ENCODE peak calls at places on chromosomes 2 and 18, in six cellular contexts. Q is lower lobe of right lung; J is CD8-positive, alpha-beta T cell; D is GM13976; O is HTR-8/SVneo; T is NCI-H146. W is an unnamed sample.

GRCh38 chr2:43484323-43484930 is 111.4 kb downstream of the THADA start:
- DNase-seq in Q (no peak), J (no peak), D (no peak), O (peak), T (peak), W (no peak)

GRCh38 chr18:79476918-79477685 is 81.4 kb downstream of the NFATC1 start:
- DNase-seq in Q (no peak), J (no peak), D (no peak), O (no peak), T (no peak), W (peak)

GRCh38 chr2:226079677-226080076 is 680.2 kb downstream of the NYAP2 start:
- DNase-seq in Q (no peak), J (no peak), D (no peak), O (peak), T (no peak), W (no peak)

GRCh38 chr2:85800576-85800975 is 46.8 kb downstream of the ATOH8 start:
- DNase-seq in Q (no peak), J (no peak), D (no peak), O (no peak), T (no peak), W (no peak)

GRCh38 chr2:195509551-195509950 is 147.5 kb upstream of the SLC39A10 start:
- DNase-seq in Q (no peak), J (no peak), D (no peak), O (no peak), T (no peak), W (no peak)

GRCh38 chr2:182863642-182864041 is 2.8 kb downstream of the FRZB start:
- DNase-seq in Q (no peak), J (no peak), D (no peak), O (no peak), T (no peak), W (no peak)

GRCh38 chr18:25144835-25145234 is 207.1 kb downstream of the ZNF521 start:
- DNase-seq in Q (no peak), J (no peak), D (no peak), O (no peak), T (no peak), W (no peak)

GRCh38 chr18:45441110-45441842 is 174.0 kb upstream of the SLC14A2 start:
- DNase-seq in Q (no peak), J (no peak), D (no peak), O (no peak), T (no peak), W (no peak)

GRCh38 chr18:68104036-68104435 is 587.5 kb upstream of the DSEL start:
- DNase-seq in Q (no peak), J (no peak), D (no peak), O (no peak), T (no peak), W (no peak)

GRCh38 chr2:238165288-238165921 is 6.6 kb downstream of the ERFE start:
- DNase-seq in Q (no peak), J (no peak), D (no peak), O (no peak), T (no peak), W (peak)

GRCh38 chr2:147479363-147479762 is 365.5 kb upstream of the ACVR2A start:
- DNase-seq in Q (no peak), J (no peak), D (no peak), O (no peak), T (no peak), W (no peak)

GRCh38 chr2:47069628-47070154 is 85.4 kb downstream of the STPG4 start:
- DNase-seq in Q (peak), J (no peak), D (no peak), O (peak), T (no peak), W (peak)

GRCh38 chr18:10661333-10661732 is 135.5 kb downstream of the NAPG start:
- DNase-seq in Q (no peak), J (no peak), D (no peak), O (no peak), T (no peak), W (no peak)

GRCh38 chr18:21760321-21760720 is 19.7 kb downstream of the MIB1 start:
- DNase-seq in Q (no peak), J (no peak), D (no peak), O (no peak), T (no peak), W (no peak)

GRCh38 chr2:74958277-74959105 is at the start of gene POLE4:
- DNase-seq in Q (peak), J (peak), D (peak), O (peak), T (peak), W (peak)

GRCh38 chr2:196987654-196988364 is 61.3 kb upstream of the PGAP1 start:
- DNase-seq in Q (no peak), J (no peak), D (peak), O (peak), T (peak), W (no peak)

GRCh38 chr18:79899609-79900435 is 51.6 kb downstream of the SLC66A2 start:
- DNase-seq in Q (no peak), J (no peak), D (no peak), O (no peak), T (no peak), W (no peak)

GRCh38 chr18:75170022-75170789 is 38.7 kb downstream of the PTGR3 start:
- DNase-seq in Q (no peak), J (no peak), D (no peak), O (no peak), T (no peak), W (peak)

GRCh38 chr18:35032113-35032512 is 9.1 kb upstream of the MAPRE2 start:
- DNase-seq in Q (no peak), J (no peak), D (no peak), O (no peak), T (no peak), W (no peak)

GRCh38 chr2:170932948-170933347 is 3.9 kb downstream of the GORASP2 start:
- DNase-seq in Q (no peak), J (no peak), D (no peak), O (no peak), T (no peak), W (no peak)

GRCh38 chr18:63590368-63590767 is 3.2 kb downstream of the SERPINB13 start:
- DNase-seq in Q (peak), J (no peak), D (no peak), O (no peak), T (no peak), W (no peak)

GRCh38 chr18:79603321-79604204 is 76.0 kb upstream of the CTDP1 start:
- DNase-seq in Q (peak), J (no peak), D (no peak), O (no peak), T (no peak), W (peak)

GRCh38 chr18:8257851-8258434 is 351.3 kb upstream of the RAB12 start:
- DNase-seq in Q (no peak), J (no peak), D (no peak), O (no peak), T (no peak), W (no peak)

GRCh38 chr2:74383254-74383653 is 3.1 kb upstream of the DCTN1 start:
- DNase-seq in Q (no peak), J (no peak), D (no peak), O (no peak), T (no peak), W (no peak)

W was measured in Right ventricle myocardium superior.